ENCODE peak calls at places on chromosome 15, in four cellular contexts. Z, M, B and S are unnamed samples.

GRCh38 chr15:31200735-31201151 is 99.2 kb upstream of the TRPM1 start:
- DNase-seq in M (peak; percentile 31), B (no peak), Z (peak; percentile 54), S (peak; percentile 53)

GRCh38 chr15:43215961-43216360 is 4.9 kb downstream of the EPB42 start:
- DNase-seq in M (peak; percentile 26), Z (no peak), B (no peak), S (no peak)

GRCh38 chr15:61421470-61421869 is 192.4 kb upstream of the RORA start:
- DNase-seq in Z (no peak), M (no peak), B (no peak), S (no peak)

GRCh38 chr15:49270541-49271421 is 100.7 kb downstream of the GALK2 start:
- DNase-seq in B (no peak), M (peak; percentile 97), Z (peak; percentile 30), S (peak; percentile 21)

GRCh38 chr15:48954538-48954937 is 9.2 kb downstream of the SHC4 start:
- DNase-seq in M (peak; percentile 67), Z (no peak), B (no peak), S (no peak)

GRCh38 chr15:47390208-47390765 is 327.0 kb upstream of the SEMA6D start:
- DNase-seq in B (no peak), Z (no peak), M (no peak), S (no peak)

GRCh38 chr15:64842099-64842940 is 605 bp downstream of the PLEKHO2 start:
- DNase-seq in Z (peak; percentile 65), M (peak; percentile 36), B (no peak), S (peak; percentile 70)

GRCh38 chr15:65189102-65189740 is 4.1 kb upstream of the CLPX start:
- DNase-seq in Z (no peak), M (peak; percentile 47), B (peak; percentile 63), S (peak; percentile 54)

DNA sequence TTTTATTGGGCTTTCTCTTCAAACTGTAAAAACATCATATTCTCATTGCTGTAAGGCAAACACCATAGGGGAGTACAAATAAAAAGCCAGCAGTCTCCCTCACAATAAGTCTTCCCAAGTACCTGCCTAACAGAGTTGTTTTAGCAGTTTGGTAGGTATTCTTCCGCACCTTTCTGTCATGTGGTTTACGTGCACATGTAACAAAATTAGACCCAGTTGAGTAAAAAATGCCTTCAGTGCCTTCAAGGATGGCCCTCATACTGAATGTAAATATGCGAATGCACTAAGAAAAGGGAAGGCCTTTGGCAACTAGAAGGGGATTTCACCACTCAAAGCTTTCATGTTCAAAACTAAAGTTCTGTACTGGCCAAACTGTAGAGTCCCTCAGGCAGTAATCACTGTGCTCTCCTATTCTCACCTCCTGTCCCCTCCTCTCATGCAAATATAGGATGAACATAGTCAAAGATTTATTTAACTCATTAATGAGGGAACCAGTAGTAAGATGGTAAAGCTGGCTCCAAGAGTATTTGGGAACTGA is 26.4 kb downstream of the USP3 start:
- DNase-seq in Z (no peak), M (no peak), B (no peak), S (no peak)
- H3K4me1 ChIP-seq in Z (peaks cover 35% of the 10 kb centered on the region), M (no peaks in the 10 kb centered on the region), B (no peaks in the 10 kb centered on the region), S (no peaks in the 10 kb centered on the region)

GRCh38 chr15:74619916-74620635 is 4.4 kb downstream of the CLK3 start:
- DNase-seq in M (no peak), B (no peak), Z (no peak), S (no peak)
- H3K4me1 ChIP-seq in M (peaks cover 5% of the 10 kb centered on the region), B (peaks cover 24% of the 10 kb centered on the region), Z (peaks cover 41% of the 10 kb centered on the region), S (peaks cover 18% of the 10 kb centered on the region)

GRCh38 chr15:77121599-77121998 is 50.7 kb upstream of the TSPAN3 start:
- DNase-seq in M (no peak), B (no peak), Z (no peak), S (no peak)

GRCh38 chr15:77122576-77122975 is 51.7 kb upstream of the TSPAN3 start:
- DNase-seq in M (no peak), Z (no peak), B (no peak), S (no peak)

GRCh38 chr15:77126927-77127326 is 56.0 kb upstream of the TSPAN3 start:
- DNase-seq in Z (no peak), B (no peak), M (no peak), S (no peak)

GRCh38 chr15:77126516-77126915 is 55.6 kb upstream of the TSPAN3 start:
- DNase-seq in Z (no peak), B (no peak), M (no peak), S (no peak)

GRCh38 chr15:77123854-77124253 is 52.9 kb upstream of the TSPAN3 start:
- DNase-seq in M (no peak), Z (no peak), B (no peak), S (no peak)
- H3K4me1 ChIP-seq in M (peaks cover 3% of the 10 kb centered on the region), Z (peaks cover 6% of the 10 kb centered on the region), B (peaks cover 3% of the 10 kb centered on the region), S (no peaks in the 10 kb centered on the region)

DNA sequence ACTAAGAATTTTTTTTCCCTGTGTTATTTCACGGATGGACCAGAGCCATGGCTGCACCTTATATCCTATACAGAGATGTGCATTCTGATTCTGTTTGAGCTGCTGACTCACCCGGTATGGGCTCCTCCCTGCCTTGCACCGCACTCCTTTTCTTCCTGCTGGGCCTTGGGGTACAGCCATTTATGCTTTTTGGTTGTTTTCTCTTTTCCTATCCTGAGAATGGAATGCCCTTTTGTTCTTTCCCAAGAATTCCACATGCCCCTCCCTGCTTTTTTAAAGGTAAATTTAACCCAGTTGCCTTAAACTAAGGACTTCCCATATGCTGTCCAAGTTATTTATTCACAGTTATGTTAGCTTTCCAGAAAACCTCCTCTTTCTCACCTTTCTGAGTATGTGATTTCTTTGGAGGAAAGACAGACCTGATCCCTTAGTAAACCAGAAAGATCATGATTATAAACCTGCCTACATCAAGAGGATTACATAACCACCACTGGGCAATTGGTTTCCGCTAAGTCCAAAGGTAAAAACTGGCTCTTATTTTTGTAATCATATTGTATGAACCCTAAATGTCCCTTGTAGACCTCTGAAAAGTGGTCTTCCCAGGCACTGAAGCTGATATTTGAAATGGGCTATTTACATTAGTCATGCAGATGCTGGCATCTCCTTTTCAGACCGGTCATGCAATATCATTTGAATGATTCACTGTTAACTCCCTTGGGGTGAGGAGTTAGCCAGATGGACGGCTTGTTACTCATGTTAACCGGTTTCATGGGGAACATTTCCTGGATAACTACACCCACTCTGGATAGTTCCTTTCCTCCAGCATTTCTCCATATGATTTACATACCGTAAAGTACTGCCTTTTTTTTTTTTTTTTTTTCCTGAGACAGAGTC is 45.5 kb downstream of the TMOD3 start:
- DNase-seq in M (peak; percentile 98), B (peak; percentile 89), Z (peak; percentile 62), S (no peak)
- H3K4me1 ChIP-seq in M (peaks cover 24% of the 10 kb centered on the region), B (peaks cover 69% of the 10 kb centered on the region), Z (peaks cover 35% of the 10 kb centered on the region), S (peaks cover 23% of the 10 kb centered on the region)

GRCh38 chr15:22251422-22251821 is 171.1 kb downstream of the OR4M2 start:
- DNase-seq in B (no peak), Z (no peak), M (no peak), S (no peak)
- H3K4me1 ChIP-seq in B (no peaks in the 10 kb centered on the region), Z (no peaks in the 10 kb centered on the region), M (no peaks in the 10 kb centered on the region), S (no peaks in the 10 kb centered on the region)

DNA sequence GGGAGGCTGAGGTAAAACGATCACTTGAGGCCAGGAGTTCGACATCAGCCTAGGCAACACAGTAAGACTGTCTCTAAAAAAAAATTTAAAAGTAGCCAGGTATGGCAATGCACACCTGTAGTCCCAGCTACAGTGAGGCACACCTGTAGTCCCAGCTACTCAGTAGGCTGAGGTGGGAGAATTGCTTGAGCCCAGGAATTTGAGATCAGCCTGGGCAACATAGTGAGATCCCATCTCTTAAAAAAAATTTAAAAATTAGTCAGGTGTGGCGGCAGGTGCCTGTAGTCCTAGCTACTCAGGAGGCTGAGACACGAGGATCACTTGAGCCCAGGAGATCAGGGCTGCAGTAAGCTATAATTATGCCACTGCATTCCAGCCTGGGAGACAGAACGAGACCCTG is 6.8 kb downstream of the MESD start:
- DNase-seq in Z (no peak), M (no peak), B (no peak), S (no peak)
- H3K4me1 ChIP-seq in Z (peaks cover 24% of the 10 kb centered on the region), M (peaks cover 5% of the 10 kb centered on the region), B (peaks cover 15% of the 10 kb centered on the region), S (peaks cover 2% of the 10 kb centered on the region)

GRCh38 chr15:98599911-98600685 is 48.2 kb upstream of the IGF1R start:
- DNase-seq in B (no peak), M (peak; percentile 70), Z (peak; percentile 35), S (peak; percentile 54)
- H3K4me1 ChIP-seq in B (peaks cover 6% of the 10 kb centered on the region), M (no peaks in the 10 kb centered on the region), Z (peaks cover 6% of the 10 kb centered on the region), S (peaks cover 4% of the 10 kb centered on the region)

GRCh38 chr15:87878161-87878560 is 378.4 kb downstream of the NTRK3 start:
- DNase-seq in M (no peak), Z (no peak), B (no peak), S (no peak)

GRCh38 chr15:87874896-87875661 is 381.5 kb downstream of the NTRK3 start:
- DNase-seq in B (no peak), M (peak; percentile 81), Z (peak; percentile 34), S (peak; percentile 3)

GRCh38 chr15:87881001-87881400 is 375.5 kb downstream of the NTRK3 start:
- DNase-seq in M (no peak), Z (no peak), B (no peak), S (no peak)

GRCh38 chr15:87873501-87873900 is 383.0 kb downstream of the NTRK3 start:
- DNase-seq in Z (no peak), B (no peak), M (peak; percentile 32), S (no peak)

GRCh38 chr15:87877114-87877810 is 379.3 kb downstream of the NTRK3 start:
- DNase-seq in B (no peak), M (peak; percentile 94), Z (no peak), S (peak; percentile 34)
- H3K4me1 ChIP-seq in B (no peaks in the 10 kb centered on the region), M (peaks cover 3% of the 10 kb centered on the region), Z (peaks cover 9% of the 10 kb centered on the region), S (peaks cover 8% of the 10 kb centered on the region)

GRCh38 chr15:101138086-101138660 is 113.7 kb downstream of the CHSY1 start:
- DNase-seq in B (no peak), M (no peak), Z (no peak), S (no peak)

GRCh38 chr15:101141926-101142527 is 109.8 kb downstream of the CHSY1 start:
- DNase-seq in B (no peak), Z (no peak), M (no peak), S (no peak)

GRCh38 chr15:101140697-101141065 is 111.2 kb downstream of the CHSY1 start:
- DNase-seq in M (no peak), B (no peak), Z (no peak), S (no peak)

GRCh38 chr15:101138913-101139880 is 112.7 kb downstream of the CHSY1 start:
- DNase-seq in B (no peak), Z (no peak), M (peak; percentile 90), S (no peak)

GRCh38 chr15:101139986-101140696 is 111.7 kb downstream of the CHSY1 start:
- DNase-seq in M (no peak), B (no peak), Z (no peak), S (no peak)
- H3K4me1 ChIP-seq in M (no peaks in the 10 kb centered on the region), B (no peaks in the 10 kb centered on the region), Z (no peaks in the 10 kb centered on the region), S (no peaks in the 10 kb centered on the region)

DNA sequence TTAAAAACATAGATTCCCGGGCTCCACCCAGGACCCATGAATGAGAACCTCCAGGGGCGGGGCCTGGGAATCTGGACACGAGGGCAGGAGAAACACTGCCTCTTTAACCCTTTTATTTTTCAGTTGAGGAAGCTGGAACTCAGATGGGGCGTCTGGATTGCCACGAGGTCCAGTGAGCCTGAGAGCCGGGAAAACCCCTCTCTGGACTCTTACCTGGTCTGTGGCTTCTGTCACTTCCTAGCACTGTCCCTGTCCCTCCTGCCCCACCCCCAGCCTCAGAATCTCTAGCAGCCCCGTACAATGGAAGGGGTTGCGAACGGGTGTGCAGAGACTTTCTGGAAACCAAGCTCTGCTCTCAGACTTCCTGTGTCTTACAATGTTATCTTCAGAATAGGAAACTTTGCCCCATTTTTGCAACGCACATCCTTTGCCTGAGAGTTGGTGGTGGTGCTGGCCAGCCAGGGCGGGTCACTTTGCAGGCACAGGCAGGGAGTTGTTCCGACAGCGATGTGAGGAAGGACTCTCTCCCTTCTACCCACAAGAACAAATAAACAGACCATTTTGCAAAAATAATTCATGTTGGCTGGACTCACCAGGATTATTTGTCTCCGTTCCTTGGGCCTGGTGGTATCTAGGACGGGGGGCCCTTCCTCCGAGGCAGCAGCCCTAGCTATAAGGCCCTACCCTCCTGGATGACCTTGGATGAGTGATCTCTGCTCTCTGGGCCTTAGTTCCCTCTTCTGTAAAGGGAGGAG is 59.1 kb downstream of the SMAD6 start:
- DNase-seq in Z (peak; percentile 57), B (no peak), M (no peak), S (no peak)
- H3K4me1 ChIP-seq in Z (peaks cover 100% of the 10 kb centered on the region), B (peaks cover 61% of the 10 kb centered on the region), M (peaks cover 28% of the 10 kb centered on the region), S (peaks cover 14% of the 10 kb centered on the region)